ENCODE peak calls at places on chromosomes 3 and 15, in eight cellular contexts. V is endothelial cell, R is WTC11, O is fibroblast of lung, C is psoas muscle, G is brain microvascular endothelial cell, E is astrocyte of the spinal cord, Q is mammary epithelial cell. M is an unnamed sample.

GRCh38 chr3:174355505-174355904 is 503.6 kb upstream of the NAALADL2 start:
- DNase-seq in O (peak), V (no peak), E (no peak), Q (peak), R (no peak), C (no peak), G (peak), M (no peak)

GRCh38 chr3:29080967-29081366 is 199.9 kb upstream of the RBMS3 start:
- DNase-seq in V (no peak), O (no peak), C (no peak), G (no peak), E (no peak), Q (peak), R (no peak), M (no peak)

GRCh38 chr3:43699864-43700263 is 9.1 kb downstream of the ABHD5 start:
- DNase-seq in G (peak), E (peak), C (no peak), Q (peak), O (no peak), R (peak), V (no peak), M (peak)

GRCh38 chr15:66747866-66748265 is 45.8 kb downstream of the SMAD6 start:
- DNase-seq in E (no peak), Q (no peak), V (no peak), G (no peak), C (no peak), O (no peak), R (no peak), M (no peak)

GRCh38 chr3:122246214-122246613 is 62.7 kb downstream of the CASR start:
- DNase-seq in Q (no peak), E (no peak), G (no peak), R (no peak), O (no peak), V (no peak), C (no peak), M (no peak)

GRCh38 chr3:104452697-104453096 is 914.0 kb upstream of the ALCAM start:
- DNase-seq in E (no peak), Q (no peak), V (no peak), O (no peak), R (no peak), C (no peak), G (no peak), M (no peak)

GRCh38 chr3:52205727-52206372 is 7.9 kb downstream of the ALAS1 start:
- DNase-seq in R (no peak), E (peak), G (no peak), Q (peak), C (no peak), V (no peak), O (no peak), M (no peak)

GRCh38 chr3:127820221-127820870 is 2.0 kb downstream of the MGLL start:
- DNase-seq in C (no peak), R (no peak), V (no peak), G (no peak), O (peak), Q (no peak), E (peak), M (no peak)

GRCh38 chr3:138944842-138945645 is 1.9 kb downstream of the FOXL2 start:
- DNase-seq in O (no peak), R (peak), Q (no peak), C (no peak), G (no peak), V (peak), E (no peak), M (no peak)

GRCh38 chr3:100570811-100571210 is 38.6 kb upstream of the ADGRG7 start:
- DNase-seq in O (no peak), E (no peak), C (no peak), V (no peak), R (no peak), G (no peak), Q (no peak), M (no peak)

GRCh38 chr3:73832426-73832825 is 207.7 kb upstream of the PDZRN3 start:
- DNase-seq in O (no peak), V (no peak), R (no peak), G (no peak), C (no peak), Q (no peak), E (no peak), M (no peak)

GRCh38 chr15:59222106-59222505 is 15.5 kb downstream of the LDHAL6B start:
- DNase-seq in R (no peak), Q (peak), C (no peak), E (peak), O (peak), V (no peak), G (peak), M (no peak)

GRCh38 chr3:187968883-187969580 is 184.9 kb upstream of the LPP start:
- DNase-seq in G (peak), Q (peak), V (no peak), R (no peak), O (peak), E (peak), C (no peak), M (no peak)

GRCh38 chr3:184261270-184262165 is at the start of gene CAMK2N2:
- DNase-seq in Q (peak), C (peak), V (peak), O (peak), G (peak), E (peak), R (peak), M (peak)

GRCh38 chr3:179486806-179487205 is 35.5 kb upstream of the GNB4 start:
- DNase-seq in V (no peak), O (no peak), E (no peak), Q (no peak), C (no peak), R (no peak), G (no peak), M (no peak)

GRCh38 chr3:10585945-10586344 is 80.6 kb upstream of the ATP2B2 start:
- DNase-seq in R (no peak), O (no peak), C (no peak), G (no peak), E (no peak), V (no peak), Q (no peak), M (no peak)

GRCh38 chr3:71513495-71513894 is 70.0 kb downstream of the FOXP1 start:
- DNase-seq in O (no peak), Q (no peak), E (no peak), V (no peak), G (no peak), C (no peak), R (no peak), M (no peak)

GRCh38 chr15:25894371-25894902 is 31.3 kb upstream of the ATP10A start:
- DNase-seq in V (no peak), Q (no peak), R (no peak), G (no peak), O (peak), E (no peak), C (no peak), M (no peak)

GRCh38 chr3:133574260-133574881 is 885 bp downstream of the CDV3 start:
- DNase-seq in G (peak), R (peak), O (peak), E (peak), Q (peak), V (peak), C (peak), M (peak)

DNA sequence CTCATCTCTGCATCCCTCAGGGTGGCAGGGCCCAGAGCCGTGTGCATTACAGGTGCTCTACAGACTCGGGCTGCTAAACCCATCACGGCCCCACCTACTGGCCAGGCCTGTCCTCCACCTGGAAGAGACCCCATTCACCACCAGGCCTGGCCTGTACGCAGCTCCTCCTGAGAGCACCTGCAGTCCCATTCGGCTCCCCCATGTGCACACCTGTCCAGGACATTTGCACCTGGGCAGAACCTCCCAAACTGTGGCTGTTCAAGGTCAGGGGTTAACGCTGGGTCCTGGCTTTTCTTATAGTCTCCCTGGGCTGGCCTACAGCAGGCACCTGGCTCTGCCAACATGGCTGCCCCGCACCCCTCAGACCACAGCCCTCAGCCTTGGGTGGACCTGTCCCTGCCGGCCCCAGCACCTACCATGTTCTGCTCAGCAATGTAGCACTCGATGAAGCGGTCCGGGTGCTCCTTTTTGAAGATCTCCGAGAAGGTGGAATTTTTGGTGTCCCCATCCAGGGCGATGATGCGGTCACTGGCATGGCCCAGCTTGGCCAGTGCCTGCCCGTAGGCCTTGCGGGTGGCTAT is 25.7 kb downstream of the TKT start:
- DNase-seq in V (no peak), O (no peak), Q (no peak), R (peak), G (no peak), C (peak), E (no peak), M (no peak)
- TF ChIP-seq CTCF in V (no peak), O (no peak), Q (no peak), R (no peak), G (peak), C (no peak), E (peak), M (peak)

GRCh38 chr3:78279066-78279465 is 1239.2 kb downstream of the ROBO2 start:
- DNase-seq in R (no peak), E (no peak), V (no peak), C (no peak), Q (no peak), O (no peak), G (no peak), M (no peak)

GRCh38 chr3:78277220-78277619 is 1237.3 kb downstream of the ROBO2 start:
- DNase-seq in G (no peak), C (no peak), E (no peak), O (no peak), V (no peak), Q (no peak), R (no peak), M (no peak)

GRCh38 chr3:78277793-78278192 is 1237.9 kb downstream of the ROBO2 start:
- DNase-seq in Q (no peak), O (no peak), E (no peak), V (no peak), C (no peak), R (no peak), G (no peak), M (no peak)

GRCh38 chr3:78275420-78275852 is 1235.5 kb downstream of the ROBO2 start:
- DNase-seq in C (no peak), O (no peak), V (no peak), G (no peak), E (no peak), R (no peak), Q (no peak), M (no peak)

GRCh38 chr3:78274475-78275065 is 1234.7 kb downstream of the ROBO2 start:
- DNase-seq in R (no peak), O (no peak), E (no peak), Q (no peak), C (no peak), V (no peak), G (no peak), M (no peak)
- TF ChIP-seq CTCF in R (no peak), O (no peak), E (no peak), Q (peak), C (no peak), V (no peak), G (no peak), M (no peak)

GRCh38 chr3:155292693-155293092 is 790 bp downstream of the STRIT1 start:
- DNase-seq in G (no peak), R (no peak), C (no peak), O (no peak), V (no peak), E (no peak), Q (no peak), M (no peak)

GRCh38 chr3:155293518-155293917 is at the start of gene STRIT1:
- DNase-seq in Q (no peak), R (no peak), O (no peak), E (no peak), G (no peak), V (no peak), C (no peak), M (no peak)

GRCh38 chr3:155296413-155296812 is 2.9 kb upstream of the STRIT1 start:
- DNase-seq in E (no peak), C (no peak), V (no peak), Q (no peak), R (no peak), G (no peak), O (no peak), M (no peak)

GRCh38 chr3:155297100-155297499 is 3.6 kb upstream of the STRIT1 start:
- DNase-seq in Q (no peak), G (no peak), R (no peak), V (no peak), O (no peak), C (no peak), E (no peak), M (no peak)

DNA sequence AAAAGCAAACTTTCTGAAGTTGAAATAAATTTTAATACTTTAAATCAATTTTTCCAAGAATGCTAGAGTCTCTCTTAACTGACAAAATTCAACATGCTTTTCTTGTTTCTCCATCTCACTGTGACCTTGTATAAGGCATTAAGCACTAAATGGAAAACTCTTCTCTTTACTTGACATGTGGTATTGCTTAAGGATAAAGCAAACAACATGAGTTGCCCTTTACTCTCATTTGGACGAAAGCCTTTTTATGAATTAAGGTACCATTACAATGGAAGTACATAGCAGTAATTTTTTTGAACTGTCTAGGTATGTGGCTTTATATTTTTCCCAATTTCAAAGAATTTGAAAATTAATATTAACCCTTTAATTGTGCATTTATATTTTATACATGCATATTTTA is 1.4 kb downstream of the STRIT1 start:
- DNase-seq in G (no peak), V (no peak), R (no peak), Q (no peak), E (no peak), C (no peak), O (peak), M (no peak)
- TF ChIP-seq CTCF in G (no peak), V (no peak), R (no peak), Q (no peak), E (no peak), C (no peak), O (no peak), M (no peak)

GRCh38 chr15:92891533-92892200 is 8.5 kb upstream of the CHD2 start:
- DNase-seq in R (no peak), O (no peak), E (no peak), G (no peak), C (no peak), V (no peak), Q (no peak), M (no peak)
- TF ChIP-seq CTCF in R (no peak), O (no peak), E (no peak), G (no peak), C (no peak), V (no peak), Q (no peak), M (no peak)

DNA sequence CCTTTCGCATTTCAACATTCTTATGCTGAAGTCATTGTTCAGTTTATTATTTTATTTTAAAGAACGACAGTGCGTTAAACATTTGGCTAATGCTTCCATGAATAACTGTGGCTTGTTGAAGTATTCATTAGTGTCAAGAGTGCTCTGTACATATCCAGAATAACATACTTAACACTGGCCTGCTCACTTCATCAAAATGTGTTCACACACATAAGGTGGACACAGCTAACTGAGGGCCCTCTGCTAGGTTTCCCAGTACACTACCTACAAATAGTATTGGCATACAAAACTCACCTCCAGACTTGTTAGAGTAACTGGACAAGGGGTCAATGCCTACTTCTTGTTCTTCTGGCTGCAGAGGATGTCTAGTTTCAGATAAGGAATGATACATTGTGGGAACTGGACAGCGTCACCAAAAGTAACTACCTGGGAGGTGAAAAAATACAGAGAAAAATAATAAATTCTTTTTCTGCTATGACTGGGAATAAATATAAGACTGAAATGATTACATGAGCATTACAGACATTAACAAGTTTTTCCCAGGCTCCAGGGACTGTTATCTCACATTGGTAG is 234.2 kb downstream of the TBC1D5 start:
- DNase-seq in O (no peak), E (no peak), G (no peak), V (no peak), R (no peak), Q (no peak), C (no peak), M (no peak)
- TF ChIP-seq CTCF in O (no peak), E (no peak), G (no peak), V (no peak), R (no peak), Q (no peak), C (no peak), M (no peak)

GRCh38 chr15:88467935-88468528 is 524 bp downstream of the MRPS11 start:
- DNase-seq in O (peak), Q (no peak), G (no peak), V (peak), R (no peak), C (no peak), E (peak), M (no peak)
- TF ChIP-seq CTCF in O (peak), Q (peak), G (peak), V (no peak), R (no peak), C (no peak), E (peak), M (peak)

DNA sequence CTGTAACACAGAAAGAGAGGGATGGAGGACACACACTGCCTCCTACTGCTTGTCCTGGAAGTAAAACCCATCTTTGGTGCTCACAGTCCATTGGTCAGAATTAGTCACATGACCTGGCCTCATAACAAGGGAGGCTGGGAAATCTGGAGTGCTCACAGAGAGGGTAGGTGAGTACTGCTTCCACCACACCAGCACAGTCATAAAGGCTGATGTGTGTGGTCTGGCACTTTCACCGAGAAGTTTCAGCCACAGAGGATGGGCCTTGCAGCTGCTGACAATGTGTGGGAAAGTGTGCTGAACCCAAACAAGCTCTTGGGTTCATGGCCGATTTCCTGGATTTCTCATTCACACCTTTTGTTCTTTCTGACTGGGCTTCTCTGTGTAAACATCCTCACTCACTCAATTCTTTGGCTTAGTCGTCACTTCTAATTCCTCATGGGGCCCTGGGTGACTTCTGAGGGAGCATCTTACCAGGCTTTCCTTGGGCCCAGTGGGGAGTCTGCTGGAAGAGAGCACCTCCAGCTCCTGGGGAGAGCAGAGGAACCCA is 100.7 kb downstream of the ASB7 start:
- DNase-seq in G (peak), Q (peak), E (peak), V (peak), O (peak), C (no peak), R (no peak), M (peak)
- TF ChIP-seq CTCF in G (peak), Q (no peak), E (no peak), V (no peak), O (no peak), C (no peak), R (no peak), M (no peak)

GRCh38 chr15:38769492-38769891 is 204.9 kb upstream of the RASGRP1 start:
- DNase-seq in Q (no peak), G (no peak), E (no peak), O (no peak), V (no peak), R (no peak), C (no peak), M (no peak)

GRCh38 chr15:38768970-38769369 is 204.4 kb upstream of the RASGRP1 start:
- DNase-seq in R (peak), O (peak), E (peak), V (peak), Q (no peak), G (peak), C (no peak), M (no peak)
- TF ChIP-seq CTCF in R (no peak), O (peak), E (peak), V (no peak), Q (no peak), G (peak), C (no peak), M (no peak)

GRCh38 chr15:75695634-75696302 is 16.9 kb downstream of the CSPG4 start:
- DNase-seq in Q (peak), V (no peak), R (no peak), O (no peak), E (no peak), C (no peak), G (no peak), M (peak)

GRCh38 chr15:75696303-75696657 is 16.4 kb downstream of the CSPG4 start:
- DNase-seq in C (no peak), O (no peak), Q (peak), R (no peak), G (no peak), V (no peak), E (no peak), M (peak)

GRCh38 chr15:75696854-75697259 is 15.8 kb downstream of the CSPG4 start:
- DNase-seq in V (no peak), G (no peak), E (no peak), R (no peak), C (no peak), Q (no peak), O (no peak), M (no peak)

GRCh38 chr15:75697523-75698398 is 14.9 kb downstream of the CSPG4 start:
- DNase-seq in C (no peak), G (no peak), Q (no peak), R (no peak), V (no peak), E (no peak), O (no peak), M (no peak)

GRCh38 chr15:75698399-75698747 is 14.3 kb downstream of the CSPG4 start:
- DNase-seq in E (no peak), G (no peak), O (no peak), V (no peak), Q (no peak), R (no peak), C (no peak), M (no peak)
- TF ChIP-seq CTCF in E (no peak), G (no peak), O (no peak), V (no peak), Q (no peak), R (no peak), C (no peak), M (no peak)

DNA sequence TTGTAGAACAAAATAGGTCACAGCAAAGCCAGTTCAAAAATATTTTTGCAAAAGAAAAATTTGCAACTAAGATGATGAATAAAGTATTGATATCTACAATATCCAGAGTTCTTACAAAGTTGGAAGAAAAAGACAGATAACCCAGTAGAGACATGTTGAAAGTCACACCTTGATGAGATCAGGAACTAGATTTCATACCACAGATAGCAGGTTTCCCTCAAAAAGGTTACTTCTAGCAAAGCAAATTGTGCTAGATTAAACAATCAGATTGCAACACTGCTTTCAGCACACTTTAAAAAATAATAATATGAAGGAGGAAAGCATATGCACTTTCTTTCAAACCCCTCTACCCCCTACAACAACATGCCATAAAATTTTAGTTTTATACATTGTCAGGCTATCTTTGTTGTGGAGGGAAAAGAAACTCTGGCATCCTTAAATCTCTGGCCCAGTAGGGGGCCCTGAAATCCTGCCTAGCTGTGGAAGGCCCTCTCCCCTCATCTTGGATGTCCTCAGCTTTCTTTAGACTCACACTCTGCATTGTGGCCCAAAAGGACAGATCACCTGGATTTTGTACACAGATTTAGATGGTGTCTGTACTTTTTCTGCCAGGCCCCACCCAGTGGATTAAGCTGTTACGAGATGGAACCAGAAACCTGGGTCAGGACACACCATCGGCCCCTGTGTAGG is 50.9 kb downstream of the CCR3 start:
- DNase-seq in R (no peak), Q (no peak), G (no peak), V (no peak), O (no peak), C (no peak), E (no peak), M (no peak)
- TF ChIP-seq CTCF in R (no peak), Q (no peak), G (peak), V (no peak), O (no peak), C (no peak), E (no peak), M (no peak)